ENCODE peak calls at places on chromosomes 7 and 10, in six cellular contexts. U is thoracic aorta, D is fibroblast of lung, N is brain microvascular endothelial cell, P is Peyer's patch, S is stomach. V is an unnamed sample.

GRCh38 chr7:135490783-135491182 is 19.1 kb downstream of the CNOT4 start:
- DNase-seq in U (no peak), D (peak), N (peak), P (no peak), S (peak), V (no peak)

GRCh38 chr10:68208424-68209042 is 23.4 kb downstream of the ATOH7 start:
- DNase-seq in U (no peak), D (peak), N (peak), P (no peak), S (peak), V (no peak)

GRCh38 chr10:93903051-93903450 is 9.3 kb downstream of the SLC35G1 start:
- DNase-seq in U (no peak), D (no peak), N (no peak), P (no peak), S (no peak), V (no peak)

GRCh38 chr10:62735464-62736188 is 68.9 kb upstream of the ADO start:
- DNase-seq in U (no peak), D (peak), N (peak), P (no peak), S (no peak), V (peak)

GRCh38 chr7:92092210-92092609 is 42.1 kb downstream of the CYP51A1 start:
- DNase-seq in U (no peak), D (no peak), N (no peak), P (no peak), S (no peak), V (no peak)

GRCh38 chr10:98344589-98345038 is 70.4 kb downstream of the PYROXD2 start:
- DNase-seq in U (peak), D (peak), N (no peak), P (peak), S (peak), V (no peak)

GRCh38 chr10:78502208-78502943 is 468.7 kb downstream of the RPS24 start:
- DNase-seq in U (no peak), D (peak), N (peak), P (no peak), S (no peak), V (no peak)

GRCh38 chr7:48147078-48147591 is 24.1 kb upstream of the ABCA13 start:
- DNase-seq in U (no peak), D (no peak), N (no peak), P (no peak), S (no peak), V (no peak)

GRCh38 chr7:113267885-113268284 is 149.5 kb upstream of the SMIM30 start:
- DNase-seq in U (no peak), D (peak), N (peak), P (no peak), S (no peak), V (no peak)

GRCh38 chr10:113051456-113051855 is 101.4 kb downstream of the TCF7L2 start:
- DNase-seq in U (no peak), D (no peak), N (no peak), P (no peak), S (no peak), V (no peak)

GRCh38 chr7:149317986-149318672 is 56.1 kb downstream of the ZNF783 start:
- DNase-seq in U (no peak), D (no peak), N (no peak), P (no peak), S (no peak), V (no peak)

GRCh38 chr7:134737561-134738353 is 41.7 kb upstream of the CALD1 start:
- DNase-seq in U (no peak), D (peak), N (peak), P (no peak), S (no peak), V (no peak)

GRCh38 chr7:7732566-7733290 is 14.3 kb upstream of the RPA3 start:
- DNase-seq in U (no peak), D (peak), N (peak), P (no peak), S (no peak), V (no peak)

GRCh38 chr10:99714446-99714845 is 17.5 kb downstream of the COX15 start:
- DNase-seq in U (no peak), D (no peak), N (no peak), P (no peak), S (no peak), V (no peak)

GRCh38 chr10:124697837-124698559 is 46.2 kb downstream of the FAM53B start:
- DNase-seq in U (no peak), D (no peak), N (no peak), P (peak), S (no peak), V (peak)

GRCh38 chr10:124697443-124697836 is 46.7 kb downstream of the FAM53B start:
- DNase-seq in U (no peak), D (no peak), N (no peak), P (no peak), S (no peak), V (peak)

GRCh38 chr10:124694467-124695195 is 49.5 kb downstream of the FAM53B start:
- DNase-seq in U (no peak), D (no peak), N (no peak), P (no peak), S (no peak), V (no peak)

GRCh38 chr10:124695259-124695658 is 48.9 kb downstream of the FAM53B start:
- DNase-seq in U (no peak), D (no peak), N (no peak), P (no peak), S (no peak), V (no peak)

DNA sequence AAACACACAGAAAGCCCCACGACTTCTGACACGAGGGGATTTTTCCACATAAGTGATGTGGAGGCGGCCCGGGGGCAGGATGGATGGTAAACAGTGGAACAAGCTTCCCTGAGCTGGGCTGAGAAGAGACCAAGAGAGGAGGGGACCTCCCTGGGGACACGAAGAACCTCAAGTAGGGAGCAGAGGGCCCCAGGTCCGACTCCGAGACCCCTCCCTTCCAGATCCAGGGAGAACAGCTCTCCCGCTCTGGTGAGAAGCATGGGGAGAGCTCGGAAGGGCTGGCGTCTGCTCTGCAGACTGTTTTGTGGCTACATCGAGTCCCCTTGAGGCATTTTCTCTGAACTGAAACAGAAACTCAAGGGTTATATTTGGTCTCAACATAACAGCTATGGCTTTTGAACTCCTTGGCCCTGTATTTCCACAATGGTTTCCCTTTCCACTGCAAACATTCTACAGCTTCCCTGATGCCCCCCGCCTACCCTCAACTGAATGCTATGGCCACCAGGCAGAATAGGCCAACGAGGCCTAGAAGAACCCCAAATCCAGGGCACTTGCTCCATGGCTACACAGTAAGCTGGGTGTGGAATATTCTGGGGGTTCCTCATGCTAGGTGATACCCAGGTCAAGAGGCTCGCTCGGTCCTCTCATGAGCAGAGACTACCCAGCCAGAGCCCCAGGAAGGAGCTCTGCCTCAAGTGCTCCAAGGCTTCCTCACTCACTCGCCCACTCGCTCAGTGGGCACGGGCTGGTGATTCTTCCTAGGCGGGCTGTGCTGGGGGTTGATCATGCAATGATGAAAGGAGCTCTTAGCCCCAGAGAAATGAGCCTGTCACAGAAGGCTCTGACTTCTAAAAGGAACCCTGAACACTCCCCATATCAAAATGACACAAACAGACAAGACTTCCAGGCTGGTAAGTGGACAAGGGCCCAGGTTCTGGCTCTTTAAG is 47.5 kb downstream of the FAM53B start:
- DNase-seq in U (no peak), D (no peak), N (no peak), P (no peak), S (no peak), V (peak)
- H3K4me3 ChIP-seq in U (no peak), D (no peak), N (no peak), P (no peak), S (no peak), V (peak)

DNA sequence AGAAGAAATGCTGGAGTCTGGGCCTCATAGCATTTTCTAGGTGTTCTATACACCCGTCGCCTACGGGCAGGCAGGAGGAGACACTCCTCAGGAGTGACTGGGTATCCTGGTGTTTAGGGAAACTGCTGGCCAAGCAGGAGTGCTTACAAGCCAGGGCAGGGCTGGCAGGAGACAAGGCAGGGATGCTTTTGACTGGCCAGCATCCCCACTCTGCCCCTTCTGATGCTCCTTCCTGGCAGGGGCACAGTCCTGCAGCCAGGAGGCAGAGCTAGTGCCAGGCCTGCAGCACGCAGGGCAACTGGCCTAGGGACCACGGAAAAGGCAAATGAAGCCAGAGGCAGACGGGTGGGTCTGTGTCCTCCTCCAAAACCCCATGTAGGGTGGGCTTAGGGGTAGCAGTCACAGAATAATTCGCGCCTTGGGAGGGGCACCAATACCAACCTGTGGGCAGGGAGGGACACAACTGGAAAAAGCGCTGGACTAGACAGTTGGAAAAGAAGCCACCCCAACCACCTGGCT is 4.9 kb downstream of the IMPDH1 start:
- DNase-seq in U (no peak), D (peak), N (no peak), P (no peak), S (no peak), V (no peak)
- TF ChIP-seq CTCF in U (no peak), D (no peak), N (peak), P (no peak), S (peak), V (peak)

DNA sequence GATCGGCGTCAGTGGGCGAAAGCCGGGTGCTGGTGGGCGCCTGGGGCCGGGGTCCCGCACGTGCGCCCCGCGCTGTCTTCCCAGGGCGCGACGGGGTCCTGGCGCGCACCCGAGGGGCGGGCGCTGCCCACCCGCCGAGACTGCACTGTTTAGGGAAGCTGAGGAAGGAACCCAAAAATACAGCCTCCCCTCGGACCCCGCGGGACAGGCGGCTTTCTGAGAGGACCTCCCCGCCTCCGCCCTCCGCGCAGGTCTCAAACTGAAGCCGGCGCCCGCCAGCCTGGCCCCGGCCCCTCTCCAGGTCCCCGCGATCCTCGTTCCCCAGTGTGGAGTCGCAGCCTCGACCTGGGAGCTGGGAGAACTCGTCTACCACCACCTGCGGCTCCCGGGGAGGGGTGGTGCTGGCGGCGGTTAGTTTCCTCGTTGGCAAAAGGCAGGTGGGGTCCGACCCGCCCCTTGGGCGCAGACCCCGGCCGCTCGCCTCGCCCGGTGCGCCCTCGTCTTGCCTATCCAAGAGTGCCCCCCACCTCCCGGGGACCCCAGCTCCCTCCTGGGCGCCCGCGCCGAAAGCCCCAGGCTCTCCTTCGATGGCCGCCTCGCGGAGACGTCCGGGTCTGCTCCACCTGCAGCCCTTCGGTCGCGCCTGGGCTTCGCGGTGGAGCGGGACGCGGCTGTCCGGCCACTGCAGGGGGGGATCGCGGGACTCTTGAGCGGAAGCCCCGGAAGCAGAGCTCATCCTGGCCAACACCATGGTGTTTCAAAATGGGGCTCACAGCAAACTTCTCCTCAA is 1.1 kb downstream of the EGFR start:
- DNase-seq in U (no peak), D (no peak), N (no peak), P (no peak), S (peak), V (no peak)
- H3K4me3 ChIP-seq in U (peak), D (peak), N (peak), P (peak), S (peak), V (no peak)

GRCh38 chr7:12754179-12754578 is 66.7 kb downstream of the ARL4A start:
- DNase-seq in U (no peak), D (no peak), N (no peak), P (no peak), S (no peak), V (no peak)
- TF ChIP-seq CTCF in U (no peak), D (no peak), N (no peak), P (no peak), S (no peak), V (no peak)